ENCODE peak calls at places on chromosomes 6 and 20, in seven cellular contexts. F is CD8-positive, alpha-beta T cell; E is kidney epithelial cell; R is brain microvascular endothelial cell; M is A549; C is fibroblast of lung; S is BJ. D is an unnamed sample.

GRCh38 chr6:139146317-139146726 is 11.4 kb downstream of the HECA start:
- DNase-seq in F (no peak), E (no peak), R (no peak), M (no peak), C (no peak), S (no peak), D (no peak)

GRCh38 chr6:121435444-121436069 is at the start of gene GJA1:
- DNase-seq in F (no peak), E (peak), R (peak), M (peak), C (peak), S (peak), D (peak)

GRCh38 chr6:89360415-89360999 is 8.0 kb upstream of the UBE2J1 start:
- DNase-seq in F (no peak), E (no peak), R (no peak), M (no peak), C (peak), S (peak), D (peak)

GRCh38 chr6:71408966-71409723 is 120.5 kb downstream of the OGFRL1 start:
- DNase-seq in F (no peak), E (no peak), R (no peak), M (no peak), C (no peak), S (no peak), D (no peak)

GRCh38 chr6:135601857-135602256 is 104.3 kb upstream of the AHI1 start:
- DNase-seq in F (no peak), E (no peak), R (no peak), M (no peak), C (no peak), S (no peak), D (no peak)

GRCh38 chr6:170125447-170126300 is 165.2 kb downstream of the DLL1 start:
- DNase-seq in F (peak), E (no peak), R (no peak), M (no peak), C (no peak), S (no peak), D (no peak)

GRCh38 chr20:59006864-59007757 is at the start of gene CTSZ:
- DNase-seq in F (peak), E (no peak), R (no peak), M (peak), C (peak), S (no peak), D (no peak)

GRCh38 chr20:34861386-34862084 is 11.1 kb downstream of the GGT7 start:
- DNase-seq in F (no peak), E (no peak), R (no peak), M (no peak), C (no peak), S (no peak), D (no peak)

GRCh38 chr6:149266659-149267058 is 50.9 kb upstream of the TAB2 start:
- DNase-seq in F (no peak), E (no peak), R (no peak), M (no peak), C (no peak), S (no peak), D (no peak)

GRCh38 chr6:147127587-147127986 is 76.6 kb upstream of the STXBP5 start:
- DNase-seq in F (no peak), E (no peak), R (no peak), M (no peak), C (no peak), S (no peak), D (no peak)

GRCh38 chr6:14903176-14904088 is 342.4 kb upstream of the JARID2 start:
- DNase-seq in F (no peak), E (no peak), R (no peak), M (no peak), C (no peak), S (no peak), D (no peak)

GRCh38 chr6:62344850-62345249 is 58.8 kb upstream of the KHDRBS2 start:
- DNase-seq in F (no peak), E (no peak), R (no peak), M (no peak), C (no peak), S (no peak), D (no peak)

GRCh38 chr6:1970151-1970561 is 275.2 kb downstream of the GMDS start:
- DNase-seq in F (no peak), E (no peak), R (no peak), M (no peak), C (peak), S (no peak), D (no peak)

GRCh38 chr6:111776236-111777189 is 96.7 kb downstream of the FYN start:
- DNase-seq in F (no peak), E (no peak), R (no peak), M (no peak), C (peak), S (no peak), D (no peak)

GRCh38 chr6:111779660-111780059 is 93.6 kb downstream of the FYN start:
- DNase-seq in F (no peak), E (no peak), R (no peak), M (no peak), C (no peak), S (no peak), D (no peak)

GRCh38 chr6:111775145-111775936 is 97.9 kb downstream of the FYN start:
- DNase-seq in F (no peak), E (no peak), R (no peak), M (no peak), C (no peak), S (no peak), D (no peak)

GRCh38 chr6:111779031-111779430 is 94.2 kb downstream of the FYN start:
- DNase-seq in F (no peak), E (no peak), R (no peak), M (no peak), C (no peak), S (no peak), D (no peak)

GRCh38 chr6:111777357-111777756 is 95.9 kb downstream of the FYN start:
- DNase-seq in F (no peak), E (no peak), R (no peak), M (no peak), C (no peak), S (no peak), D (no peak)
- TF ChIP-seq CTCF in F (no peak), E (no peak), R (peak), M (no peak), C (no peak), S (no peak), D (no peak)

GRCh38 chr6:25449774-25450173 is 170.6 kb downstream of the CARMIL1 start:
- DNase-seq in F (no peak), E (no peak), R (peak), M (no peak), C (no peak), S (no peak), D (no peak)

GRCh38 chr6:25448965-25449538 is 169.9 kb downstream of the CARMIL1 start:
- DNase-seq in F (no peak), E (no peak), R (no peak), M (no peak), C (no peak), S (no peak), D (no peak)

GRCh38 chr6:25454141-25454540 is 175.0 kb downstream of the CARMIL1 start:
- DNase-seq in F (no peak), E (no peak), R (no peak), M (no peak), C (no peak), S (no peak), D (no peak)

GRCh38 chr6:25450469-25451198 is 171.5 kb downstream of the CARMIL1 start:
- DNase-seq in F (no peak), E (no peak), R (no peak), M (no peak), C (no peak), S (no peak), D (no peak)

GRCh38 chr6:25452027-25452426 is 172.9 kb downstream of the CARMIL1 start:
- DNase-seq in F (no peak), E (no peak), R (no peak), M (no peak), C (no peak), S (no peak), D (no peak)
- H3K4me3 ChIP-seq in F (no peak), E (no peak), R (no peak), M (no peak), C (no peak), S (no peak), D (no peak)

DNA sequence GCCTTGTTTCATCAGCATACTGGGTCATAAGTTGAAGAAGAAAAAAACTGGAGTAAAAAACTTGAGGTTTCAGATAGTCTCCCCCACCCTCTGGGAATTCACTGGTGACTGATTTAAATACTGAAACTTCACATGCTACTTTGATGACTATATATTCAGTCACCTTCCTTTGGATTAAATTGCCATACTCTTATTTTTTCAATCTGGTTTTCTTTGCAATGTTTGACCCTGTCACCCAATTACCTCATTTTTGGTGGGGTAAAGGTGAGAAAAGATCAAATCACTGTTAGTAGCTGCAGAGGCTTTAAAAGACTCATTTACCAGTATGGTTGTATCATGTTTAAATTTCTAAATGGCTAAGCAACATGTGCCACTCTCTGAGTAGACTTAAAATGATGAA is 862.7 kb upstream of the FLRT3 start:
- DNase-seq in F (no peak), E (no peak), R (peak), M (no peak), C (no peak), S (no peak), D (no peak)
- TF ChIP-seq CTCF in F (no peak), E (no peak), R (no peak), M (no peak), C (no peak), S (no peak), D (no peak)

GRCh38 chr20:10501377-10501776 is 66.3 kb downstream of the SLX4IP start:
- DNase-seq in F (peak), E (no peak), R (no peak), M (no peak), C (no peak), S (no peak), D (no peak)
- H3K4me3 ChIP-seq in F (peak), E (no peak), R (peak), M (no peak), C (no peak), S (no peak), D (no peak)

GRCh38 chr6:34057790-34058189 is 88.1 kb downstream of the GRM4 start:
- DNase-seq in F (no peak), E (no peak), R (no peak), M (no peak), C (no peak), S (no peak), D (no peak)
- TF ChIP-seq CTCF in F (no peak), E (no peak), R (no peak), M (no peak), C (no peak), S (no peak), D (no peak)

GRCh38 chr6:129016844-129017243 is 133.9 kb downstream of the LAMA2 start:
- DNase-seq in F (no peak), E (no peak), R (no peak), M (no peak), C (no peak), S (no peak), D (no peak)

GRCh38 chr6:129015721-129016120 is 132.8 kb downstream of the LAMA2 start:
- DNase-seq in F (no peak), E (no peak), R (no peak), M (no peak), C (no peak), S (no peak), D (no peak)

GRCh38 chr6:129009856-129010255 is 126.9 kb downstream of the LAMA2 start:
- DNase-seq in F (no peak), E (no peak), R (no peak), M (no peak), C (no peak), S (no peak), D (no peak)

GRCh38 chr6:129014302-129014701 is 131.4 kb downstream of the LAMA2 start:
- DNase-seq in F (no peak), E (no peak), R (no peak), M (no peak), C (no peak), S (no peak), D (no peak)
- H3K4me3 ChIP-seq in F (no peak), E (no peak), R (no peak), M (no peak), C (no peak), S (no peak), D (no peak)

GRCh38 chr6:126258150-126258549 is 81.8 kb upstream of the CENPW start:
- DNase-seq in F (no peak), E (no peak), R (no peak), M (no peak), C (no peak), S (no peak), D (no peak)

GRCh38 chr6:126252154-126252553 is 87.8 kb upstream of the CENPW start:
- DNase-seq in F (no peak), E (no peak), R (no peak), M (no peak), C (no peak), S (no peak), D (no peak)

GRCh38 chr6:126253421-126253820 is 86.5 kb upstream of the CENPW start:
- DNase-seq in F (no peak), E (no peak), R (no peak), M (no peak), C (no peak), S (no peak), D (no peak)
- TF ChIP-seq CTCF in F (no peak), E (no peak), R (no peak), M (no peak), C (no peak), S (no peak), D (no peak)

D was measured in retinal pigment epithelial cell.